ENCODE peak calls at places on chromosomes 12 and 14, in nine cellular contexts. One of them, this sample, is unnamed.

GRCh38 chr12:550473-551260 is 90.9 kb downstream of the B4GALNT3 start:
- DNase-seq in GM23338: no peak
- DNase-seq in M059J: no peak
- DNase-seq in activated T-cell treated with anti-CD3 and anti-CD28 coated beads, Interleukin-2, amount 50 U/mL, for 24 hours: no peak
- DNase-seq in substantia nigra: no peak
- DNase-seq in HCT116: no peak
- DNase-seq in HT1080: no peak
- DNase-seq in NCI-H526: no peak
- DNase-seq in anterior cingulate cortex: no peak
- DNase-seq in this sample: no peak

GRCh38 chr12:132524405-132524804 is 34.5 kb downstream of the FBRSL1 start:
- DNase-seq in GM23338: no peak
- DNase-seq in M059J: peak; percentile 50
- DNase-seq in activated T-cell treated with anti-CD3 and anti-CD28 coated beads, Interleukin-2, amount 50 U/mL, for 24 hours: no peak
- DNase-seq in substantia nigra: no peak
- DNase-seq in HCT116: no peak
- DNase-seq in HT1080: peak; percentile 36
- DNase-seq in NCI-H526: no peak
- DNase-seq in anterior cingulate cortex: no peak
- DNase-seq in this sample: peak; percentile 13

GRCh38 chr12:115294443-115295133 is 610.6 kb upstream of the TBX3 start:
- DNase-seq in GM23338: no peak
- DNase-seq in M059J: peak; percentile 83
- DNase-seq in activated T-cell treated with anti-CD3 and anti-CD28 coated beads, Interleukin-2, amount 50 U/mL, for 24 hours: no peak
- DNase-seq in substantia nigra: no peak
- DNase-seq in HCT116: no peak
- DNase-seq in HT1080: peak; percentile 34
- DNase-seq in NCI-H526: no peak
- DNase-seq in anterior cingulate cortex: no peak
- DNase-seq in this sample: no peak

GRCh38 chr14:96299441-96299840 is 43.4 kb downstream of the BDKRB1 start:
- DNase-seq in GM23338: no peak
- DNase-seq in M059J: no peak
- DNase-seq in activated T-cell treated with anti-CD3 and anti-CD28 coated beads, Interleukin-2, amount 50 U/mL, for 24 hours: no peak
- DNase-seq in substantia nigra: no peak
- DNase-seq in HCT116: no peak
- DNase-seq in HT1080: no peak
- DNase-seq in NCI-H526: no peak
- DNase-seq in anterior cingulate cortex: no peak
- DNase-seq in this sample: no peak

GRCh38 chr14:35366048-35366428 is 38.5 kb downstream of the NFKBIA start:
- DNase-seq in GM23338: no peak
- DNase-seq in M059J: peak; percentile 86
- DNase-seq in activated T-cell treated with anti-CD3 and anti-CD28 coated beads, Interleukin-2, amount 50 U/mL, for 24 hours: peak; percentile 56
- DNase-seq in substantia nigra: no peak
- DNase-seq in HCT116: no peak
- DNase-seq in HT1080: peak; percentile 75
- DNase-seq in NCI-H526: no peak
- DNase-seq in anterior cingulate cortex: no peak
- DNase-seq in this sample: peak; percentile 45

GRCh38 chr14:36057452-36058142 is 118.9 kb downstream of the PTCSC3 start:
- DNase-seq in GM23338: no peak
- DNase-seq in M059J: peak; percentile 54
- DNase-seq in activated T-cell treated with anti-CD3 and anti-CD28 coated beads, Interleukin-2, amount 50 U/mL, for 24 hours: no peak
- DNase-seq in substantia nigra: no peak
- DNase-seq in HCT116: peak; percentile 16
- DNase-seq in HT1080: peak; percentile 28
- DNase-seq in NCI-H526: no peak
- DNase-seq in anterior cingulate cortex: no peak
- DNase-seq in this sample: no peak

GRCh38 chr14:106372870-106373657 is 846.7 kb downstream of the TMEM121 start:
- DNase-seq in GM23338: peak; percentile 33
- DNase-seq in M059J: peak; percentile 4
- DNase-seq in activated T-cell treated with anti-CD3 and anti-CD28 coated beads, Interleukin-2, amount 50 U/mL, for 24 hours: peak; percentile 88
- DNase-seq in substantia nigra: no peak
- DNase-seq in HCT116: peak; percentile 7
- DNase-seq in HT1080: peak; percentile 31
- DNase-seq in NCI-H526: peak; percentile 94
- DNase-seq in anterior cingulate cortex: no peak
- DNase-seq in this sample: no peak

GRCh38 chr12:12527820-12528296 is 34.8 kb downstream of the DUSP16 start:
- DNase-seq in GM23338: peak; percentile 53
- DNase-seq in M059J: no peak
- DNase-seq in activated T-cell treated with anti-CD3 and anti-CD28 coated beads, Interleukin-2, amount 50 U/mL, for 24 hours: no peak
- DNase-seq in substantia nigra: no peak
- DNase-seq in HCT116: no peak
- DNase-seq in HT1080: no peak
- DNase-seq in NCI-H526: no peak
- DNase-seq in anterior cingulate cortex: no peak
- DNase-seq in this sample: no peak

GRCh38 chr12:23770202-23770938 is 179.1 kb downstream of the SOX5 start:
- DNase-seq in GM23338: no peak
- DNase-seq in M059J: no peak
- DNase-seq in activated T-cell treated with anti-CD3 and anti-CD28 coated beads, Interleukin-2, amount 50 U/mL, for 24 hours: no peak
- DNase-seq in substantia nigra: no peak
- DNase-seq in HCT116: no peak
- DNase-seq in HT1080: no peak
- DNase-seq in NCI-H526: no peak
- DNase-seq in anterior cingulate cortex: no peak
- DNase-seq in this sample: no peak

GRCh38 chr12:8026282-8026637 is 6.3 kb upstream of the FOXJ2 start:
- DNase-seq in GM23338: no peak
- DNase-seq in M059J: no peak
- DNase-seq in activated T-cell treated with anti-CD3 and anti-CD28 coated beads, Interleukin-2, amount 50 U/mL, for 24 hours: no peak
- DNase-seq in substantia nigra: no peak
- DNase-seq in HCT116: no peak
- DNase-seq in HT1080: no peak
- DNase-seq in NCI-H526: no peak
- DNase-seq in anterior cingulate cortex: no peak
- DNase-seq in this sample: no peak

GRCh38 chr14:61322011-61322798 is 826 bp downstream of the PRKCH start:
- DNase-seq in GM23338: peak; percentile 43
- DNase-seq in M059J: no peak
- DNase-seq in activated T-cell treated with anti-CD3 and anti-CD28 coated beads, Interleukin-2, amount 50 U/mL, for 24 hours: peak; percentile 72
- DNase-seq in substantia nigra: no peak
- DNase-seq in HCT116: no peak
- DNase-seq in HT1080: no peak
- DNase-seq in NCI-H526: peak; percentile 51
- DNase-seq in anterior cingulate cortex: no peak
- DNase-seq in this sample: no peak

GRCh38 chr12:109737631-109738030 is 24.0 kb downstream of the FAM222A start:
- DNase-seq in GM23338: no peak
- DNase-seq in M059J: no peak
- DNase-seq in activated T-cell treated with anti-CD3 and anti-CD28 coated beads, Interleukin-2, amount 50 U/mL, for 24 hours: no peak
- DNase-seq in substantia nigra: no peak
- DNase-seq in HCT116: no peak
- DNase-seq in HT1080: no peak
- DNase-seq in NCI-H526: peak; percentile 82
- DNase-seq in anterior cingulate cortex: no peak
- DNase-seq in this sample: no peak

GRCh38 chr12:106183735-106184134 is 45.0 kb upstream of the NUAK1 start:
- DNase-seq in GM23338: no peak
- DNase-seq in M059J: no peak
- DNase-seq in activated T-cell treated with anti-CD3 and anti-CD28 coated beads, Interleukin-2, amount 50 U/mL, for 24 hours: no peak
- DNase-seq in substantia nigra: no peak
- DNase-seq in HCT116: no peak
- DNase-seq in HT1080: no peak
- DNase-seq in NCI-H526: no peak
- DNase-seq in anterior cingulate cortex: no peak
- DNase-seq in this sample: no peak

GRCh38 chr14:59254911-59255545 is 66.6 kb downstream of the DAAM1 start:
- DNase-seq in GM23338: no peak
- DNase-seq in M059J: no peak
- DNase-seq in activated T-cell treated with anti-CD3 and anti-CD28 coated beads, Interleukin-2, amount 50 U/mL, for 24 hours: no peak
- DNase-seq in substantia nigra: no peak
- DNase-seq in HCT116: no peak
- DNase-seq in HT1080: no peak
- DNase-seq in NCI-H526: peak; percentile 62
- DNase-seq in anterior cingulate cortex: no peak
- DNase-seq in this sample: peak; percentile 16

GRCh38 chr12:124881123-124881522 is 17.5 kb upstream of the SCARB1 start:
- DNase-seq in GM23338: no peak
- DNase-seq in M059J: no peak
- DNase-seq in activated T-cell treated with anti-CD3 and anti-CD28 coated beads, Interleukin-2, amount 50 U/mL, for 24 hours: no peak
- DNase-seq in substantia nigra: no peak
- DNase-seq in HCT116: no peak
- DNase-seq in HT1080: no peak
- DNase-seq in NCI-H526: no peak
- DNase-seq in anterior cingulate cortex: no peak
- DNase-seq in this sample: no peak

GRCh38 chr12:14410841-14411569 is 45.5 kb downstream of the ATF7IP start:
- DNase-seq in GM23338: no peak
- DNase-seq in M059J: peak; percentile 68
- DNase-seq in activated T-cell treated with anti-CD3 and anti-CD28 coated beads, Interleukin-2, amount 50 U/mL, for 24 hours: no peak
- DNase-seq in substantia nigra: no peak
- DNase-seq in HCT116: no peak
- DNase-seq in HT1080: no peak
- DNase-seq in NCI-H526: no peak
- DNase-seq in anterior cingulate cortex: no peak
- DNase-seq in this sample: no peak

GRCh38 chr12:91565246-91565645 is 382.6 kb upstream of the DCN start:
- DNase-seq in GM23338: no peak
- DNase-seq in M059J: peak; percentile 42
- DNase-seq in activated T-cell treated with anti-CD3 and anti-CD28 coated beads, Interleukin-2, amount 50 U/mL, for 24 hours: no peak
- DNase-seq in substantia nigra: no peak
- DNase-seq in HCT116: no peak
- DNase-seq in HT1080: no peak
- DNase-seq in NCI-H526: no peak
- DNase-seq in anterior cingulate cortex: no peak
- DNase-seq in this sample: no peak

GRCh38 chr12:58443273-58443980 is 476.9 kb downstream of the LRIG3 start:
- DNase-seq in GM23338: peak; percentile 73
- DNase-seq in M059J: peak; percentile 45
- DNase-seq in activated T-cell treated with anti-CD3 and anti-CD28 coated beads, Interleukin-2, amount 50 U/mL, for 24 hours: no peak
- DNase-seq in substantia nigra: no peak
- DNase-seq in HCT116: peak; percentile 40
- DNase-seq in HT1080: peak; percentile 36
- DNase-seq in NCI-H526: peak; percentile 25
- DNase-seq in anterior cingulate cortex: no peak
- DNase-seq in this sample: no peak

GRCh38 chr14:38210587-38211257 is 3.0 kb downstream of the SSTR1 start:
- DNase-seq in GM23338: peak; percentile 63
- DNase-seq in M059J: no peak
- DNase-seq in activated T-cell treated with anti-CD3 and anti-CD28 coated beads, Interleukin-2, amount 50 U/mL, for 24 hours: no peak
- DNase-seq in substantia nigra: no peak
- DNase-seq in HCT116: no peak
- DNase-seq in HT1080: no peak
- DNase-seq in NCI-H526: peak; percentile 26
- DNase-seq in anterior cingulate cortex: no peak
- DNase-seq in this sample: no peak

GRCh38 chr12:129790930-129791329 is 112.9 kb downstream of the TMEM132D start:
- DNase-seq in GM23338: no peak
- DNase-seq in M059J: no peak
- DNase-seq in activated T-cell treated with anti-CD3 and anti-CD28 coated beads, Interleukin-2, amount 50 U/mL, for 24 hours: no peak
- DNase-seq in substantia nigra: no peak
- DNase-seq in HCT116: no peak
- DNase-seq in HT1080: no peak
- DNase-seq in NCI-H526: no peak
- DNase-seq in anterior cingulate cortex: no peak
- DNase-seq in this sample: no peak

GRCh38 chr12:117363953-117364486 is 2.6 kb upstream of the NOS1 start:
- DNase-seq in GM23338: peak; percentile 65
- DNase-seq in M059J: peak; percentile 31
- DNase-seq in activated T-cell treated with anti-CD3 and anti-CD28 coated beads, Interleukin-2, amount 50 U/mL, for 24 hours: no peak
- DNase-seq in substantia nigra: no peak
- DNase-seq in HCT116: no peak
- DNase-seq in HT1080: no peak
- DNase-seq in NCI-H526: peak; percentile 40
- DNase-seq in anterior cingulate cortex: no peak
- DNase-seq in this sample: no peak

GRCh38 chr12:25864287-25864686 is 94.2 kb upstream of the RASSF8 start:
- DNase-seq in GM23338: no peak
- DNase-seq in M059J: peak; percentile 61
- DNase-seq in activated T-cell treated with anti-CD3 and anti-CD28 coated beads, Interleukin-2, amount 50 U/mL, for 24 hours: no peak
- DNase-seq in substantia nigra: no peak
- DNase-seq in HCT116: no peak
- DNase-seq in HT1080: no peak
- DNase-seq in NCI-H526: peak; percentile 24
- DNase-seq in anterior cingulate cortex: no peak
- DNase-seq in this sample: no peak

GRCh38 chr12:132475304-132476037 is 14.5 kb upstream of the FBRSL1 start:
- DNase-seq in GM23338: no peak
- DNase-seq in M059J: no peak
- DNase-seq in activated T-cell treated with anti-CD3 and anti-CD28 coated beads, Interleukin-2, amount 50 U/mL, for 24 hours: no peak
- DNase-seq in substantia nigra: no peak
- DNase-seq in HCT116: no peak
- DNase-seq in HT1080: no peak
- DNase-seq in NCI-H526: peak; percentile 59
- DNase-seq in anterior cingulate cortex: no peak
- DNase-seq in this sample: no peak

GRCh38 chr14:25015761-25016160 is 34.2 kb downstream of the STXBP6 start:
- DNase-seq in GM23338: no peak
- DNase-seq in M059J: no peak
- DNase-seq in activated T-cell treated with anti-CD3 and anti-CD28 coated beads, Interleukin-2, amount 50 U/mL, for 24 hours: no peak
- DNase-seq in substantia nigra: no peak
- DNase-seq in HCT116: no peak
- DNase-seq in HT1080: no peak
- DNase-seq in NCI-H526: no peak
- DNase-seq in anterior cingulate cortex: no peak
- DNase-seq in this sample: no peak

GRCh38 chr14:55430024-55430690 is 10.3 kb downstream of the TBPL2 start:
- DNase-seq in GM23338: peak; percentile 92
- DNase-seq in M059J: peak; percentile 78
- DNase-seq in activated T-cell treated with anti-CD3 and anti-CD28 coated beads, Interleukin-2, amount 50 U/mL, for 24 hours: peak; percentile 31
- DNase-seq in substantia nigra: no peak
- DNase-seq in HCT116: peak; percentile 66
- DNase-seq in HT1080: peak; percentile 61
- DNase-seq in NCI-H526: peak; percentile 75
- DNase-seq in anterior cingulate cortex: no peak
- DNase-seq in this sample: peak; percentile 49

GRCh38 chr12:108967869-108968540 is 52.9 kb downstream of the SVOP start:
- DNase-seq in GM23338: peak; percentile 86
- DNase-seq in M059J: peak; percentile 33
- DNase-seq in activated T-cell treated with anti-CD3 and anti-CD28 coated beads, Interleukin-2, amount 50 U/mL, for 24 hours: no peak
- DNase-seq in substantia nigra: no peak
- DNase-seq in HCT116: peak; percentile 40
- DNase-seq in HT1080: peak; percentile 30
- DNase-seq in NCI-H526: peak; percentile 45
- DNase-seq in anterior cingulate cortex: no peak
- DNase-seq in this sample: no peak

GRCh38 chr12:5809586-5809985 is 135.5 kb downstream of the ANO2 start:
- DNase-seq in GM23338: no peak
- DNase-seq in M059J: no peak
- DNase-seq in activated T-cell treated with anti-CD3 and anti-CD28 coated beads, Interleukin-2, amount 50 U/mL, for 24 hours: no peak
- DNase-seq in substantia nigra: no peak
- DNase-seq in HCT116: no peak
- DNase-seq in HT1080: no peak
- DNase-seq in NCI-H526: no peak
- DNase-seq in anterior cingulate cortex: no peak
- DNase-seq in this sample: no peak

GRCh38 chr14:22231022-22231421 is 358.0 kb downstream of the DAD1 start:
- DNase-seq in GM23338: no peak
- DNase-seq in M059J: no peak
- DNase-seq in activated T-cell treated with anti-CD3 and anti-CD28 coated beads, Interleukin-2, amount 50 U/mL, for 24 hours: no peak
- DNase-seq in substantia nigra: no peak
- DNase-seq in HCT116: no peak
- DNase-seq in HT1080: no peak
- DNase-seq in NCI-H526: no peak
- DNase-seq in anterior cingulate cortex: no peak
- DNase-seq in this sample: no peak

GRCh38 chr12:49347307-49348237 is 884 bp downstream of the DNAJC22 start:
- DNase-seq in GM23338: peak; percentile 83
- DNase-seq in M059J: peak; percentile 93
- DNase-seq in activated T-cell treated with anti-CD3 and anti-CD28 coated beads, Interleukin-2, amount 50 U/mL, for 24 hours: peak; percentile 88
- DNase-seq in substantia nigra: peak; percentile 92
- DNase-seq in HCT116: peak; percentile 89
- DNase-seq in HT1080: peak; percentile 86
- DNase-seq in NCI-H526: peak; percentile 90
- DNase-seq in anterior cingulate cortex: peak; percentile 74
- DNase-seq in this sample: no peak

GRCh38 chr12:117119592-117120198 is 20.5 kb upstream of the TESC start:
- DNase-seq in GM23338: peak; percentile 84
- DNase-seq in M059J: no peak
- DNase-seq in activated T-cell treated with anti-CD3 and anti-CD28 coated beads, Interleukin-2, amount 50 U/mL, for 24 hours: peak; percentile 49
- DNase-seq in substantia nigra: no peak
- DNase-seq in HCT116: peak; percentile 51
- DNase-seq in HT1080: no peak
- DNase-seq in NCI-H526: peak; percentile 79
- DNase-seq in anterior cingulate cortex: no peak
- DNase-seq in this sample: no peak

GRCh38 chr14:29810657-29811056 is 117.0 kb downstream of the PRKD1 start:
- DNase-seq in GM23338: no peak
- DNase-seq in M059J: peak; percentile 69
- DNase-seq in activated T-cell treated with anti-CD3 and anti-CD28 coated beads, Interleukin-2, amount 50 U/mL, for 24 hours: no peak
- DNase-seq in substantia nigra: no peak
- DNase-seq in HCT116: no peak
- DNase-seq in HT1080: no peak
- DNase-seq in NCI-H526: no peak
- DNase-seq in anterior cingulate cortex: no peak
- DNase-seq in this sample: peak; percentile 14